ENCODE peak calls at places on chromosomes 11 and 22, in ten cellular contexts. S is omental fat pad, O is astrocyte of the spinal cord, E is fibroblast of mammary gland, X is neural crest cell, I is endothelial cell, F is body of pancreas, W is neural progenitor cell, V is H9, M is fibroblast of the aortic adventitia. C is an unnamed sample.

GRCh38 chr11:130523609-130524008 is 75.2 kb downstream of the ADAMTS15 start:
- DNase-seq in W (no peak), M (peak), V (peak), F (no peak), O (peak), S (no peak), I (no peak), X (no peak), E (peak), C (no peak)

GRCh38 chr11:115298613-115299012 is 205.6 kb downstream of the CADM1 start:
- DNase-seq in F (no peak), M (no peak), S (no peak), O (no peak), W (no peak), E (no peak), V (no peak), I (no peak), X (no peak), C (no peak)

GRCh38 chr11:133930767-133931448 is 25.9 kb downstream of the IGSF9B start:
- DNase-seq in W (peak), M (peak), I (peak), E (peak), O (no peak), F (no peak), X (peak), S (no peak), V (peak), C (peak)

GRCh38 chr22:38187413-38188212 is 6.0 kb upstream of the PLA2G6 start:
- DNase-seq in I (no peak), V (no peak), E (peak), F (peak), O (no peak), W (no peak), S (no peak), M (no peak), X (no peak), C (no peak)

GRCh38 chr11:17354070-17354924 is 2.7 kb downstream of the NCR3LG1 start:
- DNase-seq in F (peak), X (peak), I (peak), V (peak), M (peak), E (peak), O (peak), W (peak), S (peak), C (peak)

GRCh38 chr22:37454857-37455686 is 27.8 kb upstream of the ELFN2 start:
- DNase-seq in X (no peak), S (no peak), E (peak), V (no peak), O (peak), M (peak), W (no peak), I (no peak), F (no peak), C (peak)

GRCh38 chr11:108584973-108585372 is 8.6 kb downstream of the EXPH5 start:
- DNase-seq in X (no peak), V (no peak), F (no peak), M (no peak), S (no peak), E (no peak), I (no peak), W (no peak), O (no peak), C (no peak)

GRCh38 chr22:41919357-41920224 is 4.7 kb upstream of the SHISA8 start:
- DNase-seq in V (peak), E (peak), O (peak), S (no peak), X (peak), W (peak), I (peak), F (peak), M (no peak), C (peak)

GRCh38 chr11:2585566-2586090 is 114.2 kb downstream of the KCNQ1OT1 start:
- DNase-seq in F (peak), X (peak), W (no peak), S (no peak), M (no peak), I (no peak), E (no peak), V (no peak), O (no peak), C (no peak)

GRCh38 chr11:84558085-84558905 is 1068.8 kb downstream of the DLG2 start:
- DNase-seq in M (peak), O (peak), X (peak), F (peak), V (peak), W (peak), I (peak), E (peak), S (no peak), C (peak)

GRCh38 chr11:30801357-30801756 is 215.2 kb upstream of the MPPED2 start:
- DNase-seq in X (no peak), V (no peak), F (no peak), S (no peak), W (no peak), I (no peak), E (no peak), O (no peak), M (no peak), C (no peak)

GRCh38 chr11:12184696-12185095 is 74.3 kb downstream of the MICAL2 start:
- DNase-seq in X (no peak), W (no peak), I (no peak), E (peak), O (peak), M (no peak), S (no peak), F (no peak), V (no peak), C (no peak)

GRCh38 chr11:121458551-121458950 is 5.8 kb upstream of the SORL1-AS1 start:
- DNase-seq in W (no peak), S (no peak), F (no peak), M (no peak), E (no peak), X (no peak), I (no peak), O (no peak), V (no peak), C (no peak)

GRCh38 chr11:45665206-45665932 is at the start of gene CHST1:
- DNase-seq in O (peak), W (peak), I (peak), M (no peak), S (no peak), X (no peak), F (peak), V (peak), E (no peak), C (peak)

GRCh38 chr11:47552086-47552580 is 799 bp downstream of the CELF1 start:
- DNase-seq in W (peak), I (peak), E (peak), X (peak), V (peak), F (no peak), M (peak), O (peak), S (no peak), C (peak)

GRCh38 chr11:94909371-94909820 is 64.0 kb downstream of the CWC15 start:
- DNase-seq in V (no peak), F (no peak), I (no peak), E (peak), S (no peak), M (no peak), X (no peak), O (peak), W (no peak), C (no peak)

GRCh38 chr11:117583063-117583801 is 213.8 kb downstream of the DSCAML1 start:
- DNase-seq in M (no peak), X (peak), O (no peak), V (peak), E (no peak), W (peak), I (no peak), S (no peak), F (no peak), C (peak)

GRCh38 chr11:77151804-77152513 is 23.9 kb downstream of the MYO7A start:
- DNase-seq in S (no peak), O (no peak), I (no peak), V (no peak), M (no peak), W (no peak), F (no peak), X (no peak), E (peak), C (no peak)

GRCh38 chr11:11553595-11553994 is 68.2 kb downstream of the GALNT18 start:
- DNase-seq in M (no peak), W (no peak), X (no peak), O (no peak), F (no peak), V (no peak), I (no peak), S (no peak), E (no peak), C (no peak)

GRCh38 chr11:43835104-43835503 is 45.5 kb upstream of the ALKBH3 start:
- DNase-seq in V (no peak), F (no peak), W (peak), E (no peak), S (no peak), O (peak), I (no peak), X (no peak), M (no peak), C (no peak)

GRCh38 chr11:132874638-132875037 is 657.7 kb downstream of the OPCML start:
- DNase-seq in V (no peak), I (no peak), F (no peak), O (peak), S (no peak), X (no peak), E (no peak), W (no peak), M (no peak), C (no peak)

GRCh38 chr22:50060441-50061140 is 2.5 kb upstream of the TTLL8 start:
- DNase-seq in V (peak), E (no peak), S (no peak), X (no peak), F (peak), I (no peak), O (no peak), M (no peak), W (no peak), C (no peak)

GRCh38 chr11:77619576-77620198 is 17.9 kb downstream of the CLNS1A start:
- DNase-seq in S (no peak), V (no peak), I (peak), E (peak), M (peak), O (peak), X (peak), F (no peak), W (peak), C (peak)

GRCh38 chr22:30306629-30307016 is 17.3 kb upstream of the CASTOR1 start:
- DNase-seq in S (no peak), E (no peak), M (no peak), X (no peak), W (no peak), I (no peak), F (no peak), V (no peak), O (no peak), C (no peak)

GRCh38 chr11:135004495-135004894 is 592.5 kb upstream of the B3GAT1 start:
- DNase-seq in O (no peak), M (no peak), E (no peak), X (no peak), S (no peak), W (no peak), V (no peak), I (no peak), F (no peak), C (no peak)

GRCh38 chr22:35705141-35705540 is 12.5 kb upstream of the APOL5 start:
- DNase-seq in M (peak), V (no peak), S (no peak), I (no peak), O (peak), W (no peak), F (no peak), E (peak), X (no peak), C (no peak)

GRCh38 chr11:121649798-121650197 is 197.0 kb upstream of the SORL1-AS1 start:
- DNase-seq in M (no peak), X (no peak), V (no peak), W (no peak), O (no peak), I (no peak), F (no peak), E (no peak), S (no peak), C (no peak)

GRCh38 chr11:10742460-10743208 is 8.4 kb upstream of the CTR9 start:
- DNase-seq in X (no peak), V (no peak), O (peak), I (no peak), M (peak), F (no peak), W (no peak), S (no peak), E (peak), C (no peak)

GRCh38 chr11:126080206-126080941 is 17.7 kb upstream of the CDON start:
- DNase-seq in O (no peak), E (peak), W (peak), F (no peak), I (no peak), X (no peak), S (no peak), V (no peak), M (peak), C (peak)

GRCh38 chr11:19730373-19730772 is 17.7 kb downstream of the NAV2 start:
- DNase-seq in S (no peak), O (no peak), M (no peak), I (no peak), F (no peak), E (no peak), W (no peak), V (no peak), X (no peak), C (no peak)

GRCh38 chr11:123083623-123084029 is 21.7 kb upstream of the HSPA8 start:
- DNase-seq in I (peak), W (no peak), V (no peak), F (peak), M (peak), S (peak), X (no peak), O (peak), E (peak), C (no peak)

GRCh38 chr11:46003647-46004046 is 81.2 kb downstream of the LARGE2 start:
- DNase-seq in E (peak), V (no peak), S (no peak), I (no peak), F (no peak), W (no peak), M (peak), X (no peak), O (peak), C (no peak)

GRCh38 chr11:128843198-128843766 is 23.8 kb downstream of the KCNJ1 start:
- DNase-seq in M (no peak), E (no peak), V (no peak), W (no peak), S (no peak), I (no peak), O (no peak), F (no peak), X (no peak), C (no peak)

DNA sequence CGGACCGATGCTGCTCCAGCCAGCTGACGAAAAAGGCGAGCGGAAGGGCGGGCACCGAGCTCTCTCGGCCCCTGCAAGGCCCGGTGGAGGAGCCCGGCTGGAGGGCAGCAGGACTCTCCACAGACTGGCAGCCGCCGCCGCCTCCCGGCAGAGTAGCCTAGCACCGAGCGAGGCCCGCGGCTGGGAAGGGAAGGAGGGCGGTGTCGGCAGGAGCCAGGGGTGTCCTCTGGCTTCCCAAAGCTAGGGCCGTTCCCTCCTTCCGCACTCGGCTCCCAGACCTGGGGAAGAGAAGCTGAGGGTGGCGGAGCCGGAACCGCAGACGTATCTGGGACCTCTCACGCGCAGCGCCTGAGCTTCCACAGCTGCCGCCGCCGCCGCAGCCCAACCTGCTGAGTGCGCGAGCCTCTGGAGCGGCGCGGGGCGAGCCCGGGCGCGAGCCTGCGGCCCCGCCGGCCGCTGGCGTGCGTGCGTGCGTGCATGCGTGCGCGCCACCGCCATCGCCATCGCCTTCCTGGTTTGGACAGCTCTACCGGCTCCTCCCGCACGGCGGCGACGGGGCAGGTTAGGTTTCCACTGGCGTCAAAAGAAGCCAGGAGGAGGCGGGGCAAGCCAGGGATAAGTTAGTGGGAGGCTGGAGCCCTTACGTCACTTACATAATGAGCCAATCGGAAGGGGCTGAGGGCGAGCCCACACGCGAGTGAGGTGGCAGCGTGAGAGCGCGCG is at the start of gene RAB6A:
- DNase-seq in I (peak), O (peak), V (peak), S (peak), X (peak), W (peak), E (peak), M (peak), F (peak), C (peak)
- TF ChIP-seq CTCF in I (no peak), O (peak), V (peak), S (no peak), X (peak), W (peak), E (no peak), M (peak), F (no peak), C (no peak)

DNA sequence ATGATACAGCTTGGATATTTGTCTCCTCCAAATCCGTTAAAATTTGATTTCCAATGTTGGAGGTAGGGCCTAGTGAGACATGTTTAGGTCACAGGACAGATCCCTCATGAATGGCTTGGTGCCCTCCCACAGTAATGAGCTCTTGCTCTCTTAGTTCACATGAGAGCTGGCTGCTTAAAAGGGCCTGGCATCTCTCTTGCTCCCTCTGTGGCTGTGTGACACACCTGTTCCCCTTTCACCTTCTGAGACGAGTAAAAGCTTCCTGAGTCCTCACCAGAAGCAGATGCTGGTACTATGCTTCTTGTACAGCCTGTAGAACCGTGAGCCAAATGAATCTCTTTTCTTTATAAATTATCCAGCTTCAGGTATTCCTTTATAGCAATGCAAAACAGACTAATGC is 3.5 kb downstream of the VPS37C start:
- DNase-seq in M (no peak), F (no peak), I (no peak), S (no peak), V (no peak), W (no peak), E (no peak), O (no peak), X (no peak), C (no peak)
- TF ChIP-seq CTCF in M (no peak), F (no peak), I (no peak), S (no peak), V (peak), W (no peak), E (no peak), O (no peak), X (no peak), C (no peak)

DNA sequence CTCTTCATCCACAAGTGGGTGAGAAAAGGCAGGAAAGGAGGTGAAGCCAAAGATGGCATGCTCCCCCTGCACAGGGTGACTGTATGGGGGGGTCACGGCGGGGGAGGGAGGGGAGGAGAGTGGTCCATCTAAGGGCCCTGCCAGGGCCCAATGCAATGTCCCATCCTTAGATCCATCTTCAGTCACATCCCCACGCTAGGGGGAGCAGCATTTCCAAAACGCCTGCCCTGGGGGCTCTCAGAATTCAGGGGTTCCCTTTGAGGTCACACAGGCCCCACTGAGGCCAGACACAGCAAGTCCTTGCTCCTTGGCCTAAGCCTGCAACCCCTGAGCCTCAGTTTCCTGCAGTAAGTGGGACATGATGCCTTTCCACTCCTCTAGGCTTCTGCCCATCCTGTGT is 52.4 kb downstream of the RTN4R start:
- DNase-seq in V (no peak), X (no peak), F (no peak), E (no peak), S (no peak), I (no peak), W (no peak), M (no peak), O (no peak), C (no peak)
- TF ChIP-seq CTCF in V (peak), X (no peak), F (no peak), E (no peak), S (no peak), I (no peak), W (no peak), M (no peak), O (no peak), C (no peak)

GRCh38 chr11:62621567-62622470 is at the start of gene B3GAT3:
- DNase-seq in S (peak), F (peak), X (peak), E (peak), V (peak), I (peak), O (peak), M (peak), W (peak), C (peak)
- TF ChIP-seq CTCF in S (no peak), F (no peak), X (peak), E (no peak), V (no peak), I (no peak), O (peak), M (no peak), W (peak), C (no peak)

DNA sequence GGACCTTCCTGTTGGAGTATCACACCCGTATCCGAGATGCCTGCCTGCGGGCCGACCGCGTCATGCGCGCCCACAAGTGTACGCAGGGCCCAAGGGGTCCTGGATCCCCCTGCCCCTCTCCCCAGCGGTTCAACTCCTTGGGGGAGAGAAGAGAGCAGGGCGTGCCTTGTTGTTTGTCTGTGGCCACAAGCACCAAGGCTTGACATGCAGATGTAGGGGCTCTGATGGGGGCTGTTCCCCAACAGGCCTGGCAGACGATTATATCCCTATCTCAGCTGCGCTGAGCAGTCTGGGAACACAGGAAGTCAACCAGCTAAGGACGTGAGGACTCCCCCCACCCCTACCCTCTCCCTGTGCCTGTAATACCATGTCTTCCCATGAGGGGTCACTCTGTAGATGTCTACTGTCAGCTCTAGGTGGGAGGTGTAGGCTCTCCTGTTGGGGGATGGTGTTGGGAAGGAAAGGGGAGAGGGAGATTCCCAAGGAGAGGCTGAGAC is 6.8 kb downstream of the CFL1 start:
- DNase-seq in E (no peak), X (peak), M (no peak), I (no peak), W (peak), F (no peak), S (no peak), V (peak), O (no peak), C (no peak)
- TF ChIP-seq CTCF in E (peak), X (peak), M (peak), I (peak), W (peak), F (no peak), S (no peak), V (peak), O (peak), C (peak)

GRCh38 chr11:119323532-119324033 is 6.7 kb upstream of the MCAM start:
- DNase-seq in M (peak), W (peak), V (peak), S (peak), I (peak), E (peak), O (peak), F (peak), X (peak), C (peak)
- TF ChIP-seq CTCF in M (peak), W (peak), V (peak), S (no peak), I (peak), E (peak), O (peak), F (no peak), X (peak), C (peak)

GRCh38 chr11:64318694-64319420 is 936 bp downstream of the PRDX5 start:
- DNase-seq in O (no peak), X (no peak), F (peak), E (no peak), S (no peak), W (no peak), I (no peak), M (no peak), V (no peak), C (no peak)

GRCh38 chr11:64319421-64319761 is 1.5 kb downstream of the PRDX5 start:
- DNase-seq in E (no peak), V (no peak), O (no peak), S (no peak), M (no peak), W (no peak), X (no peak), F (peak), I (no peak), C (no peak)

GRCh38 chr11:64317325-64317960 is at the start of gene TRMT112:
- DNase-seq in X (peak), O (peak), M (peak), W (peak), F (peak), I (peak), V (peak), S (peak), E (peak), C (peak)

GRCh38 chr11:64320556-64320955 is 2.6 kb downstream of the PRDX5 start:
- DNase-seq in O (no peak), V (no peak), S (no peak), E (no peak), I (no peak), X (no peak), M (no peak), F (no peak), W (no peak), C (no peak)

GRCh38 chr11:64317961-64318693 is at the start of gene PRDX5:
- DNase-seq in V (peak), I (peak), O (peak), X (peak), E (peak), W (peak), S (peak), F (peak), M (peak), C (peak)
- TF ChIP-seq CTCF in V (peak), I (no peak), O (peak), X (no peak), E (no peak), W (peak), S (no peak), F (peak), M (peak), C (no peak)